ENCODE peak calls at places on chromosomes 13 and 19, in five cellular contexts. A, O, I, R and D are unnamed samples.

GRCh38 chr13:100214886-100215285 is 126.0 kb downstream of the PCCA start:
- DNase-seq in O (no peak), R (no peak), I (peak), A (no peak), D (no peak)

GRCh38 chr19:34299576-34299975 is 45.2 kb downstream of the GARRE1 start:
- DNase-seq in A (no peak), R (no peak), I (no peak), O (no peak), D (no peak)

GRCh38 chr13:99895999-99896695 is 75.4 kb downstream of the ZIC5 start:
- DNase-seq in A (peak), I (no peak), R (no peak), O (no peak), D (no peak)

GRCh38 chr19:35673121-35673804 is 6.9 kb downstream of the UPK1A start:
- DNase-seq in I (peak), A (peak), R (peak), O (peak), D (peak)

GRCh38 chr19:1402411-1403070 is 1.2 kb upstream of the GAMT start:
- DNase-seq in O (no peak), R (no peak), A (no peak), I (no peak), D (peak)

GRCh38 chr19:54393381-54393780 is 21.9 kb upstream of the TTYH1 start:
- DNase-seq in R (no peak), I (no peak), A (no peak), O (no peak), D (no peak)

GRCh38 chr13:66659291-66660012 is 570.7 kb downstream of the PCDH9 start:
- DNase-seq in O (no peak), R (no peak), A (no peak), I (no peak), D (no peak)

GRCh38 chr19:14114854-14115253 is 2.7 kb downstream of the PRKACA start:
- DNase-seq in R (peak), O (peak), A (peak), I (peak), D (peak)

GRCh38 chr13:77563110-77563509 is 27.6 kb downstream of the SCEL start:
- DNase-seq in I (no peak), R (no peak), A (no peak), O (no peak), D (no peak)

GRCh38 chr13:113044431-113045114 is 61.0 kb upstream of the F7 start:
- DNase-seq in A (no peak), I (peak), R (no peak), O (no peak), D (no peak)

GRCh38 chr13:112261924-112262323 is 114.2 kb upstream of the SPACA7 start:
- DNase-seq in O (no peak), I (no peak), A (no peak), R (no peak), D (no peak)

GRCh38 chr13:102405499-102406079 is 3.7 kb upstream of the FGF14 start:
- DNase-seq in A (no peak), R (peak), O (no peak), I (no peak), D (peak)

GRCh38 chr19:13788991-13789390 is 6.3 kb upstream of the ZSWIM4 start:
- DNase-seq in O (no peak), R (no peak), I (peak), A (no peak), D (peak)

GRCh38 chr19:43784981-43785808 is 4.4 kb upstream of the KCNN4 start:
- DNase-seq in A (peak), I (peak), O (peak), R (peak), D (peak)

GRCh38 chr19:43638991-43639494 is 607 bp downstream of the CADM4 start:
- DNase-seq in R (no peak), A (no peak), O (no peak), I (no peak), D (no peak)

GRCh38 chr13:111429064-111429558 is 108.7 kb downstream of the TEX29 start:
- DNase-seq in A (peak), I (peak), O (peak), R (peak), D (no peak)

GRCh38 chr13:44815507-44816074 is 173.7 kb downstream of the NUFIP1 start:
- DNase-seq in I (peak), A (no peak), O (peak), R (no peak), D (peak)

GRCh38 chr13:111925146-111925875 is 141.6 kb upstream of the SOX1 start:
- DNase-seq in R (no peak), O (no peak), I (no peak), A (no peak), D (peak)

GRCh38 chr13:50521750-50522149 is 321.7 kb downstream of the DLEU7 start:
- DNase-seq in O (no peak), R (peak), I (no peak), A (no peak), D (no peak)

GRCh38 chr13:114047358-114047881 is 73.5 kb upstream of the C13orf46 start:
- DNase-seq in I (no peak), R (no peak), A (no peak), O (no peak), D (no peak)

GRCh38 chr13:82593239-82593638 is 1289.0 kb downstream of the SLITRK1 start:
- DNase-seq in A (no peak), R (no peak), O (no peak), I (no peak), D (no peak)

GRCh38 chr13:99392126-99392805 is 85.1 kb upstream of the GPR183 start:
- DNase-seq in R (no peak), A (no peak), I (no peak), O (no peak), D (peak)

GRCh38 chr13:53513199-53513598 is 484.6 kb downstream of the OLFM4 start:
- DNase-seq in R (no peak), I (no peak), O (no peak), A (no peak), D (no peak)

GRCh38 chr13:113955235-113955634 is 18.6 kb downstream of the C13orf46 start:
- DNase-seq in I (no peak), O (no peak), A (no peak), R (no peak), D (no peak)

GRCh38 chr19:48926909-48927308 is 6.6 kb upstream of the DHDH start:
- DNase-seq in I (peak), R (no peak), A (no peak), O (no peak), D (peak)

GRCh38 chr19:53132231-53132991 is at the start of gene ZNF415:
- DNase-seq in I (peak), O (peak), A (peak), R (peak), D (peak)

GRCh38 chr19:35040826-35041547 is 534 bp upstream of the HPN start:
- DNase-seq in A (peak), I (peak), O (no peak), R (peak), D (no peak)

GRCh38 chr13:110811008-110811720 is 97.7 kb downstream of the ING1 start:
- DNase-seq in A (no peak), R (no peak), I (no peak), O (no peak), D (no peak)

GRCh38 chr19:46081928-46082727 is 41.3 kb upstream of the IGFL4 start:
- DNase-seq in R (peak), A (peak), O (peak), I (peak), D (peak)

GRCh38 chr19:38004505-38005223 is 97.7 kb downstream of the SIPA1L3 start:
- DNase-seq in O (no peak), A (peak), I (peak), R (peak), D (peak)

GRCh38 chr19:43641333-43641732 is 1.7 kb upstream of the CADM4 start:
- DNase-seq in O (no peak), I (no peak), A (no peak), R (no peak), D (no peak)

GRCh38 chr13:53137777-53138176 is 109.2 kb downstream of the OLFM4 start:
- DNase-seq in R (no peak), A (no peak), O (no peak), I (peak), D (no peak)

GRCh38 chr13:75330770-75331169 is 151.2 kb downstream of the TBC1D4 start:
- DNase-seq in O (no peak), I (no peak), A (no peak), R (no peak), D (no peak)